ENCODE peak calls at places on chromosomes 12 and 14, in nine cellular contexts. Q is SHP77; X is stimulated activated CD8-positive, alpha-beta memory T cell treated with anti-CD3 and anti-CD28 coated beads, Interleukin-15, amount 100 ng/mL, for 24 hours; S is tibial artery; W is WERI-Rb-1; B is T-cell; H is SK-MEL-5; D is lower lobe of right lung; T is stomach. I is an unnamed sample.

GRCh38 chr12:131500564-131500963 is 210.3 kb upstream of the SFSWAP start:
- DNase-seq in W (no peak), Q (no peak), H (no peak), T (no peak), X (no peak), S (no peak), B (no peak), D (no peak), I (no peak)

GRCh38 chr14:106044949-106045596 is 518.7 kb downstream of the TMEM121 start:
- DNase-seq in Q (peak; percentile 44), S (no peak), H (peak; percentile 66), D (peak; percentile 76), X (peak; percentile 71), T (peak; percentile 60), W (peak; percentile 59), B (peak; percentile 64), I (peak; percentile 9)

GRCh38 chr14:94028450-94028826 is 2.3 kb downstream of the OTUB2 start:
- DNase-seq in X (no peak), Q (no peak), W (no peak), D (no peak), S (no peak), T (no peak), B (no peak), H (no peak), I (no peak)

GRCh38 chr12:11885261-11886038 is 185.3 kb upstream of the BCL2L14 start:
- DNase-seq in W (no peak), T (peak; percentile 46), X (no peak), S (no peak), Q (peak; percentile 58), H (no peak), D (no peak), B (no peak), I (peak; percentile 33)

GRCh38 chr12:3273409-3273853 is 196.3 kb downstream of the TSPAN9 start:
- DNase-seq in X (no peak), S (no peak), H (no peak), Q (no peak), B (no peak), T (no peak), D (no peak), W (no peak), I (no peak)

GRCh38 chr14:91063119-91063518 is 2.7 kb upstream of the RPS6KA5 start:
- DNase-seq in D (no peak), X (no peak), B (no peak), H (peak; percentile 38), S (no peak), T (no peak), W (no peak), Q (no peak), I (no peak)

GRCh38 chr12:14366211-14366762 is 805 bp downstream of the ATF7IP start:
- DNase-seq in Q (no peak), H (peak; percentile 35), T (no peak), S (no peak), D (no peak), W (no peak), X (no peak), B (no peak), I (no peak)

GRCh38 chr12:131461096-131461495 is 249.8 kb upstream of the SFSWAP start:
- DNase-seq in Q (no peak), B (no peak), X (no peak), T (peak; percentile 2), W (no peak), D (no peak), H (no peak), S (no peak), I (no peak)

GRCh38 chr12:83660727-83661126 is 974.0 kb downstream of the TMTC2 start:
- DNase-seq in S (no peak), B (no peak), Q (no peak), X (no peak), H (no peak), D (no peak), W (no peak), T (no peak), I (no peak)

GRCh38 chr12:87935216-87935615 is 94.0 kb downstream of the C12orf50 start:
- DNase-seq in S (no peak), W (no peak), H (no peak), D (no peak), X (no peak), B (no peak), T (no peak), Q (no peak), I (no peak)

GRCh38 chr12:42810006-42810405 is 220.5 kb upstream of the PRICKLE1 start:
- DNase-seq in S (no peak), W (no peak), D (no peak), T (no peak), B (no peak), H (no peak), X (no peak), Q (no peak), I (no peak)

GRCh38 chr14:21467620-21468019 is 9.1 kb downstream of the RAB2B start:
- DNase-seq in T (no peak), X (no peak), W (no peak), B (no peak), Q (no peak), D (no peak), S (no peak), H (peak; percentile 57), I (no peak)

GRCh38 chr12:113248842-113249435 is 27.7 kb downstream of the TPCN1 start:
- DNase-seq in W (no peak), X (no peak), T (no peak), D (no peak), Q (no peak), B (no peak), S (no peak), H (no peak), I (no peak)

GRCh38 chr12:131894981-131895639 is 688 bp downstream of the ULK1 start:
- DNase-seq in B (no peak), W (no peak), Q (no peak), T (peak; percentile 30), H (no peak), X (no peak), S (peak; percentile 74), D (no peak), I (peak; percentile 58)

GRCh38 chr12:45547822-45548221 is 181.7 kb upstream of the ARID2 start:
- DNase-seq in H (peak; percentile 3), W (no peak), B (no peak), D (no peak), X (no peak), Q (no peak), S (no peak), T (no peak), I (no peak)

GRCh38 chr12:17928708-17929366 is 161.2 kb downstream of the RERGL start:
- DNase-seq in W (no peak), S (no peak), D (no peak), T (no peak), B (no peak), H (peak; percentile 46), X (no peak), Q (peak; percentile 1), I (no peak)

GRCh38 chr12:3191450-3191849 is 114.3 kb downstream of the TSPAN9 start:
- DNase-seq in S (no peak), B (no peak), H (no peak), T (no peak), D (no peak), W (no peak), Q (no peak), X (no peak), I (no peak)

GRCh38 chr12:111419784-111420183 is 14.1 kb downstream of the SH2B3 start:
- DNase-seq in S (no peak), T (no peak), W (no peak), D (no peak), Q (no peak), X (no peak), H (no peak), B (no peak), I (no peak)

GRCh38 chr14:104369208-104369607 is 210.4 kb upstream of the C14orf180 start:
- DNase-seq in Q (no peak), T (no peak), H (no peak), B (no peak), D (peak; percentile 13), X (no peak), S (no peak), W (no peak), I (no peak)

GRCh38 chr14:95413289-95414215 is 93.8 kb upstream of the CLMN start:
- DNase-seq in Q (no peak), S (no peak), W (no peak), B (no peak), D (no peak), T (no peak), H (no peak), X (no peak), I (no peak)